ENCODE peak calls at places on chromosome 3, in ten cellular contexts. One of them, this sample, is unnamed. For H3K9me3, the result is how much of the 10 kb centered on the place peaks cover.

GRCh38 chr3:41041457-41041856 is 157.8 kb upstream of the CTNNB1 start:
- DNase-seq in OCI-LY7: no peak
- DNase-seq in tibial artery: no peak
- DNase-seq in Peyer's patch: no peak
- DNase-seq in heart left ventricle: no peak
- DNase-seq in tibial nerve: no peak
- DNase-seq in neuronal stem cell: no peak
- DNase-seq in SJSA1: no peak
- DNase-seq in cardiac muscle cell: no peak
- DNase-seq in H1: no peak
- DNase-seq in this sample: no peak

GRCh38 chr3:117454236-117454635 is 744.7 kb downstream of the TUSC7 start:
- DNase-seq in OCI-LY7: no peak
- DNase-seq in tibial artery: no peak
- DNase-seq in Peyer's patch: no peak
- DNase-seq in heart left ventricle: no peak
- DNase-seq in tibial nerve: no peak
- DNase-seq in neuronal stem cell: no peak
- DNase-seq in SJSA1: no peak
- DNase-seq in cardiac muscle cell: peak
- DNase-seq in H1: no peak
- DNase-seq in this sample: no peak

GRCh38 chr3:53045107-53045783 is 628 bp downstream of the SFMBT1 start:
- DNase-seq in OCI-LY7: peak
- DNase-seq in tibial artery: peak
- DNase-seq in Peyer's patch: peak
- DNase-seq in heart left ventricle: peak
- DNase-seq in tibial nerve: no peak
- DNase-seq in neuronal stem cell: peak
- DNase-seq in SJSA1: no peak
- DNase-seq in cardiac muscle cell: peak
- DNase-seq in H1: no peak
- DNase-seq in this sample: peak

GRCh38 chr3:46955801-46956259 is 20.7 kb downstream of the CCDC12 start:
- DNase-seq in OCI-LY7: peak
- DNase-seq in tibial artery: peak
- DNase-seq in Peyer's patch: peak
- DNase-seq in heart left ventricle: no peak
- DNase-seq in tibial nerve: no peak
- DNase-seq in neuronal stem cell: no peak
- DNase-seq in SJSA1: no peak
- DNase-seq in cardiac muscle cell: no peak
- DNase-seq in H1: no peak
- DNase-seq in this sample: no peak

GRCh38 chr3:72395654-72396415 is 452.4 kb downstream of the SHQ1 start:
- DNase-seq in OCI-LY7: no peak
- DNase-seq in tibial artery: no peak
- DNase-seq in Peyer's patch: no peak
- DNase-seq in heart left ventricle: no peak
- DNase-seq in tibial nerve: no peak
- DNase-seq in neuronal stem cell: no peak
- DNase-seq in SJSA1: no peak
- DNase-seq in cardiac muscle cell: no peak
- DNase-seq in H1: no peak
- DNase-seq in this sample: no peak

GRCh38 chr3:22685598-22685997 is 517.5 kb upstream of the UBE2E2 start:
- DNase-seq in OCI-LY7: no peak
- DNase-seq in tibial artery: no peak
- DNase-seq in Peyer's patch: no peak
- DNase-seq in heart left ventricle: no peak
- DNase-seq in tibial nerve: no peak
- DNase-seq in neuronal stem cell: no peak
- DNase-seq in SJSA1: no peak
- DNase-seq in cardiac muscle cell: peak
- DNase-seq in H1: no peak
- DNase-seq in this sample: no peak

GRCh38 chr3:50453907-50454306 is 49.5 kb downstream of the CACNA2D2 start:
- DNase-seq in OCI-LY7: peak
- DNase-seq in tibial artery: no peak
- DNase-seq in Peyer's patch: no peak
- DNase-seq in heart left ventricle: no peak
- DNase-seq in tibial nerve: no peak
- DNase-seq in neuronal stem cell: no peak
- DNase-seq in SJSA1: no peak
- DNase-seq in cardiac muscle cell: no peak
- DNase-seq in H1: no peak
- DNase-seq in this sample: no peak

GRCh38 chr3:126152931-126153694 is 27.3 kb downstream of the ALDH1L1 start:
- DNase-seq in OCI-LY7: no peak
- DNase-seq in tibial artery: no peak
- DNase-seq in Peyer's patch: peak
- DNase-seq in heart left ventricle: no peak
- DNase-seq in tibial nerve: no peak
- DNase-seq in neuronal stem cell: no peak
- DNase-seq in SJSA1: no peak
- DNase-seq in cardiac muscle cell: no peak
- DNase-seq in H1: no peak
- DNase-seq in this sample: no peak

GRCh38 chr3:196726788-196727675 is 12.6 kb upstream of the PAK2 start:
- DNase-seq in OCI-LY7: no peak
- DNase-seq in tibial artery: no peak
- DNase-seq in Peyer's patch: no peak
- DNase-seq in heart left ventricle: no peak
- DNase-seq in tibial nerve: no peak
- DNase-seq in neuronal stem cell: no peak
- DNase-seq in SJSA1: no peak
- DNase-seq in cardiac muscle cell: peak
- DNase-seq in H1: no peak
- DNase-seq in this sample: no peak

GRCh38 chr3:9183011-9183410 is 66.4 kb downstream of the SRGAP3 start:
- DNase-seq in OCI-LY7: no peak
- DNase-seq in tibial artery: no peak
- DNase-seq in Peyer's patch: no peak
- DNase-seq in heart left ventricle: peak
- DNase-seq in tibial nerve: no peak
- DNase-seq in neuronal stem cell: no peak
- DNase-seq in SJSA1: no peak
- DNase-seq in cardiac muscle cell: no peak
- DNase-seq in H1: no peak
- DNase-seq in this sample: no peak

GRCh38 chr3:42180901-42181300 is 85.1 kb downstream of the CCK start:
- DNase-seq in OCI-LY7: no peak
- DNase-seq in tibial artery: no peak
- DNase-seq in Peyer's patch: no peak
- DNase-seq in heart left ventricle: no peak
- DNase-seq in tibial nerve: no peak
- DNase-seq in neuronal stem cell: no peak
- DNase-seq in SJSA1: no peak
- DNase-seq in cardiac muscle cell: no peak
- DNase-seq in H1: no peak
- DNase-seq in this sample: no peak

GRCh38 chr3:177705976-177706866 is 508.9 kb upstream of the TBL1XR1 start:
- DNase-seq in OCI-LY7: no peak
- DNase-seq in tibial artery: no peak
- DNase-seq in Peyer's patch: no peak
- DNase-seq in heart left ventricle: peak
- DNase-seq in tibial nerve: peak
- DNase-seq in neuronal stem cell: no peak
- DNase-seq in SJSA1: no peak
- DNase-seq in cardiac muscle cell: peak
- DNase-seq in H1: no peak
- DNase-seq in this sample: no peak

GRCh38 chr3:146250449-146251382 is at the start of gene PLSCR4:
- DNase-seq in OCI-LY7: no peak
- DNase-seq in tibial artery: peak
- DNase-seq in Peyer's patch: peak
- DNase-seq in heart left ventricle: peak
- DNase-seq in tibial nerve: peak
- DNase-seq in neuronal stem cell: peak
- DNase-seq in SJSA1: peak
- DNase-seq in cardiac muscle cell: peak
- DNase-seq in H1: no peak
- DNase-seq in this sample: peak

GRCh38 chr3:52779411-52780297 is 2.3 kb downstream of the ITIH1 start:
- DNase-seq in OCI-LY7: peak
- DNase-seq in tibial artery: no peak
- DNase-seq in Peyer's patch: no peak
- DNase-seq in heart left ventricle: no peak
- DNase-seq in tibial nerve: no peak
- DNase-seq in neuronal stem cell: no peak
- DNase-seq in SJSA1: no peak
- DNase-seq in cardiac muscle cell: no peak
- DNase-seq in H1: no peak
- DNase-seq in this sample: peak

GRCh38 chr3:188211476-188211875 is 57.5 kb downstream of the LPP start:
- DNase-seq in OCI-LY7: no peak
- DNase-seq in tibial artery: peak
- DNase-seq in Peyer's patch: no peak
- DNase-seq in heart left ventricle: no peak
- DNase-seq in tibial nerve: no peak
- DNase-seq in neuronal stem cell: no peak
- DNase-seq in SJSA1: no peak
- DNase-seq in cardiac muscle cell: no peak
- DNase-seq in H1: no peak
- DNase-seq in this sample: peak

GRCh38 chr3:188217011-188217463 is 63.1 kb downstream of the LPP start:
- DNase-seq in OCI-LY7: peak
- DNase-seq in tibial artery: no peak
- DNase-seq in Peyer's patch: no peak
- DNase-seq in heart left ventricle: no peak
- DNase-seq in tibial nerve: no peak
- DNase-seq in neuronal stem cell: no peak
- DNase-seq in SJSA1: no peak
- DNase-seq in cardiac muscle cell: no peak
- DNase-seq in H1: no peak
- DNase-seq in this sample: no peak

GRCh38 chr3:188212308-188212969 is 58.5 kb downstream of the LPP start:
- DNase-seq in OCI-LY7: no peak
- DNase-seq in tibial artery: peak
- DNase-seq in Peyer's patch: no peak
- DNase-seq in heart left ventricle: no peak
- DNase-seq in tibial nerve: no peak
- DNase-seq in neuronal stem cell: no peak
- DNase-seq in SJSA1: peak
- DNase-seq in cardiac muscle cell: peak
- DNase-seq in H1: peak
- DNase-seq in this sample: peak

GRCh38 chr3:188217681-188218080 is 63.7 kb downstream of the LPP start:
- DNase-seq in OCI-LY7: peak
- DNase-seq in tibial artery: no peak
- DNase-seq in Peyer's patch: no peak
- DNase-seq in heart left ventricle: no peak
- DNase-seq in tibial nerve: no peak
- DNase-seq in neuronal stem cell: no peak
- DNase-seq in SJSA1: no peak
- DNase-seq in cardiac muscle cell: no peak
- DNase-seq in H1: no peak
- DNase-seq in this sample: no peak

DNA sequence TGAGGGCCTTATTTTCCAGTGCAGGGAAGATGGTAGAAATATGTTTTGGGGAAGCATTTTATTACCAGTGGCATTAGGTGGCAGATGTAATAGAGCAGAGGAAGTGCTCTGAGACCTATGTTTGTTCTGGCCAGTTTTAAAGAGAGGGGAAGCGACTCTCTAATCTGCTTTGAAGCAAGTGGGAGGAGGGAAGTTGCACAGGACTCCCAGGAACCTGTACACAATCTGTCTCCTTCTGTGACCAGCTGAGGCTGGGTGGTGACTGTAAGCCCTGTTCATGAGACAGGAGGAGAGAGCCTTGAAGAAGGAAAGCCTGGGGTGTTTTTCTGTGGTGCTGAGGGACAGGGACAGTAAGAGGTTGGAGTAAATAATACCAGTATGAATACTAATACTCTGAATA is 60.5 kb downstream of the LPP start:
- DNase-seq in OCI-LY7: peak
- DNase-seq in tibial artery: no peak
- DNase-seq in Peyer's patch: no peak
- DNase-seq in heart left ventricle: no peak
- DNase-seq in tibial nerve: no peak
- DNase-seq in neuronal stem cell: no peak
- DNase-seq in SJSA1: no peak
- DNase-seq in cardiac muscle cell: no peak
- DNase-seq in H1: no peak
- DNase-seq in this sample: no peak
- H3K27ac ChIP-seq in OCI-LY7: peak
- H3K27ac ChIP-seq in tibial artery: peak
- H3K27ac ChIP-seq in Peyer's patch: peak
- H3K27ac ChIP-seq in heart left ventricle: peak
- H3K27ac ChIP-seq in tibial nerve: peak
- H3K27ac ChIP-seq in neuronal stem cell: no peak
- H3K27ac ChIP-seq in SJSA1: no peak
- H3K27ac ChIP-seq in cardiac muscle cell: no peak
- H3K27ac ChIP-seq in H1: no peak
- H3K27ac ChIP-seq in this sample: peak

GRCh38 chr3:44722103-44722401 is 7.4 kb upstream of the ZNF501 start:
- DNase-seq in OCI-LY7: no peak
- DNase-seq in tibial artery: no peak
- DNase-seq in Peyer's patch: no peak
- DNase-seq in heart left ventricle: no peak
- DNase-seq in tibial nerve: no peak
- DNase-seq in neuronal stem cell: no peak
- DNase-seq in SJSA1: no peak
- DNase-seq in cardiac muscle cell: no peak
- DNase-seq in H1: no peak
- DNase-seq in this sample: no peak
- H3K9me3 ChIP-seq in OCI-LY7: under half
- H3K9me3 ChIP-seq in tibial artery: half or more
- H3K9me3 ChIP-seq in Peyer's patch: under half
- H3K9me3 ChIP-seq in heart left ventricle: half or more
- H3K9me3 ChIP-seq in tibial nerve: under half
- H3K9me3 ChIP-seq in neuronal stem cell: half or more
- H3K9me3 ChIP-seq in SJSA1: under half
- H3K9me3 ChIP-seq in cardiac muscle cell: under half
- H3K9me3 ChIP-seq in H1: half or more
- H3K9me3 ChIP-seq in this sample: under half

DNA sequence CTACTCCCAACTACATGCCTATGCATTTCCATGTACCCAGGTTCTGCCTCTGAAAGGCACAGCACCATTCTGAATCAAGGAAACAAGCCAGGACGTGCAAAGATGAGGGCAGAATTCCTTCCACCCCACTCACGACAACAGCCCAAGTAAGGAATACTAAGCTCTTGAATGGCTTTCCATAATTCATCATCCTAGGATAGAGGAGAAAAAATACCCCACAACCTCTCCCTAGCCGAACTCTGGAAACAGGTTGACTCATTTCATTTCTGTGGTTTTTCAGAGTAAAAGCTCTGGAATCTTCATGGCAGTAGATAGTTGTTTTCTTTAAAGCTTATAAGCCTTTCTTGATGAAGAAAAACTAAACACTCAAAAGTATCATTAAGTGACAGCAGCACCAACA is 77.8 kb downstream of the PDZRN3 start:
- DNase-seq in OCI-LY7: no peak
- DNase-seq in tibial artery: no peak
- DNase-seq in Peyer's patch: no peak
- DNase-seq in heart left ventricle: no peak
- DNase-seq in tibial nerve: no peak
- DNase-seq in neuronal stem cell: no peak
- DNase-seq in SJSA1: peak
- DNase-seq in cardiac muscle cell: peak
- DNase-seq in H1: no peak
- DNase-seq in this sample: no peak
- H3K27ac ChIP-seq in OCI-LY7: no peak
- H3K27ac ChIP-seq in tibial artery: peak
- H3K27ac ChIP-seq in Peyer's patch: no peak
- H3K27ac ChIP-seq in heart left ventricle: peak
- H3K27ac ChIP-seq in tibial nerve: peak
- H3K27ac ChIP-seq in neuronal stem cell: no peak
- H3K27ac ChIP-seq in SJSA1: no peak
- H3K27ac ChIP-seq in cardiac muscle cell: no peak
- H3K27ac ChIP-seq in H1: no peak
- H3K27ac ChIP-seq in this sample: peak

GRCh38 chr3:58016710-58017109 is 8.5 kb downstream of the FLNB start:
- DNase-seq in OCI-LY7: no peak
- DNase-seq in tibial artery: no peak
- DNase-seq in Peyer's patch: no peak
- DNase-seq in heart left ventricle: no peak
- DNase-seq in tibial nerve: no peak
- DNase-seq in neuronal stem cell: no peak
- DNase-seq in SJSA1: no peak
- DNase-seq in cardiac muscle cell: no peak
- DNase-seq in H1: no peak
- DNase-seq in this sample: no peak
- H3K9me3 ChIP-seq in OCI-LY7: under half
- H3K9me3 ChIP-seq in tibial artery: under half
- H3K9me3 ChIP-seq in Peyer's patch: under half
- H3K9me3 ChIP-seq in heart left ventricle: under half
- H3K9me3 ChIP-seq in tibial nerve: under half
- H3K9me3 ChIP-seq in neuronal stem cell: under half
- H3K9me3 ChIP-seq in SJSA1: under half
- H3K9me3 ChIP-seq in cardiac muscle cell: under half
- H3K9me3 ChIP-seq in H1: under half
- H3K9me3 ChIP-seq in this sample: under half

This sample was measured in aorta.